ENCODE peak calls at places on chromosome 15, in five cellular contexts. U is psoas muscle, V is tibial artery, G is fibroblast of the aortic adventitia, M is pancreas. F is an unnamed sample.

GRCh38 chr15:62769604-62770003 is 272.9 kb upstream of the TPM1 start:
- DNase-seq in U (no peak), M (no peak), G (peak; percentile 86), V (no peak), F (peak; percentile 48)

GRCh38 chr15:64288999-64289398 is 67.0 kb downstream of the CSNK1G1 start:
- DNase-seq in M (no peak), V (no peak), G (no peak), U (no peak), F (no peak)

GRCh38 chr15:62734706-62735105 is 307.8 kb upstream of the TPM1 start:
- DNase-seq in U (no peak), V (no peak), M (no peak), G (no peak), F (no peak)

GRCh38 chr15:34514251-34514760 is 69.1 kb downstream of the GOLGA8B start:
- DNase-seq in U (peak; percentile 74), V (no peak), G (peak; percentile 21), M (peak; percentile 80), F (peak; percentile 50)

GRCh38 chr15:51714162-51714561 is 23.3 kb downstream of the LYSMD2 start:
- DNase-seq in U (no peak), M (no peak), G (no peak), V (no peak), F (no peak)

GRCh38 chr15:95603802-95604201 is 726.7 kb upstream of the NR2F2 start:
- DNase-seq in U (no peak), M (no peak), V (no peak), G (peak; percentile 62), F (peak; percentile 4)

GRCh38 chr15:42289166-42289565 is 15.9 kb upstream of the TMEM87A start:
- DNase-seq in V (no peak), M (no peak), U (no peak), G (no peak), F (no peak)

GRCh38 chr15:66938114-66938830 is 127.1 kb upstream of the SMAD3 start:
- DNase-seq in V (no peak), U (no peak), M (no peak), G (no peak), F (no peak)

GRCh38 chr15:62068071-62068786 is 1.5 kb downstream of the C2CD4A start:
- DNase-seq in G (peak; percentile 13), V (peak; percentile 73), U (peak; percentile 70), M (peak; percentile 87), F (no peak)

GRCh38 chr15:89495638-89496145 is 691 bp downstream of the RHCG start:
- DNase-seq in U (no peak), G (no peak), M (no peak), V (peak; percentile 48), F (no peak)

GRCh38 chr15:52378746-52379394 is 83.3 kb upstream of the MYO5C start:
- DNase-seq in G (no peak), V (no peak), M (no peak), U (no peak), F (no peak)

GRCh38 chr15:80967451-80967850 is 22.2 kb downstream of the MESD start:
- DNase-seq in G (peak; percentile 89), U (no peak), V (no peak), M (no peak), F (peak; percentile 52)

GRCh38 chr15:74655424-74655823 is 39.8 kb downstream of the CLK3 start:
- DNase-seq in M (no peak), V (no peak), U (no peak), G (no peak), F (no peak)

GRCh38 chr15:37056168-37056893 is 44.0 kb downstream of the MEIS2 start:
- DNase-seq in U (peak; percentile 52), G (peak; percentile 36), M (no peak), V (no peak), F (peak; percentile 7)

GRCh38 chr15:100373037-100373896 is 31.5 kb upstream of the ADAMTS17 start:
- DNase-seq in V (no peak), M (peak; percentile 42), G (no peak), U (no peak), F (no peak)

GRCh38 chr15:45249125-45249780 is 2.8 kb upstream of the SLC28A2 start:
- DNase-seq in U (no peak), M (no peak), G (no peak), V (no peak), F (no peak)

GRCh38 chr15:32029409-32029861 is 880 bp upstream of the CHRNA7 start:
- DNase-seq in M (peak; percentile 67), U (peak; percentile 50), G (no peak), V (no peak), F (no peak)

GRCh38 chr15:34064443-34064842 is 25.4 kb upstream of the AVEN start:
- DNase-seq in M (no peak), V (no peak), U (no peak), G (no peak), F (no peak)

GRCh38 chr15:69794643-69795461 is 302.9 kb downstream of the TLE3 start:
- DNase-seq in G (peak; percentile 56), U (no peak), M (no peak), V (peak; percentile 89), F (peak; percentile 28)

GRCh38 chr15:79543097-79543496 is 111.0 kb downstream of the MINAR1 start:
- DNase-seq in M (no peak), U (no peak), V (no peak), G (no peak), F (no peak)

GRCh38 chr15:31511707-31512310 is 185.2 kb downstream of the KLF13 start:
- DNase-seq in U (no peak), M (no peak), V (no peak), G (no peak), F (no peak)

GRCh38 chr15:42213481-42213880 is 5.4 kb upstream of the VPS39 start:
- DNase-seq in G (no peak), U (no peak), V (no peak), M (no peak), F (no peak)

GRCh38 chr15:83651541-83651940 is 2.4 kb upstream of the ADAMTSL3 start:
- DNase-seq in M (no peak), G (no peak), V (no peak), U (no peak), F (no peak)

GRCh38 chr15:43748376-43748775 is 2.1 kb downstream of the PDIA3 start:
- DNase-seq in V (no peak), M (no peak), U (no peak), G (peak; percentile 48), F (peak; percentile 35)
- H3K4me3 ChIP-seq in V (peak overlapping the region; percentile 71), M (peak overlapping the region; percentile 72), U (peak overlapping the region; percentile 86), G (peak overlapping the region; percentile 73), F (peak overlapping the region; percentile 79)

GRCh38 chr15:76199106-76200082 is 111.9 kb downstream of the ETFA start:
- DNase-seq in G (peak; percentile 85), U (peak; percentile 93), M (peak; percentile 40), V (peak; percentile 90), F (peak; percentile 65)

GRCh38 chr15:76201536-76202255 is 109.6 kb downstream of the ETFA start:
- DNase-seq in G (no peak), M (no peak), V (peak; percentile 61), U (no peak), F (no peak)

GRCh38 chr15:76198456-76199105 is 112.7 kb downstream of the ETFA start:
- DNase-seq in V (no peak), U (no peak), G (no peak), M (peak; percentile 27), F (no peak)

GRCh38 chr15:76200641-76201105 is 110.6 kb downstream of the ETFA start:
- DNase-seq in G (no peak), U (no peak), M (peak; percentile 42), V (peak; percentile 51), F (no peak)

GRCh38 chr15:76200083-76200465 is 111.2 kb downstream of the ETFA start:
- DNase-seq in V (peak; percentile 47), G (no peak), U (no peak), M (peak; percentile 23), F (no peak)
- TF ChIP-seq CTCF in V (no peak), G (no peak), U (no peak), M (no peak), F (no peak)

DNA sequence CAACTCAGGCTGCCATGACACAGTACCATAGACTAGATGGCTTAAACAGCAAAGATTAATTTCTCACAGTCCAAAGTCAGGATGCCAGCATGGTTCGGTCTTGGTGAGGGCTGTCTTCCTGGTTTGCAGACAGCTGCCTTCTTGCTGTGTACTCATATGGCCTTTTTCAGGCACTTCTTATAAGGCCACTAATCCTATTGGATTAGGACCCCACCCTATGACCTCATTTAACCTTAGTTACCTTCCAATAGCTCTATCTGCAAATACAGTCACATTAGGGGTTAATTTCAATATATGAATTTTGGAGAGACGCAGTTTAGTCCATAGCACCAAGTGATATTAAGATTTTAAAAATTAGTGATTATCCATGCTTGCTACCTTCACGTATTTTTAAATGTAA is 297.8 kb downstream of the WDR72 start:
- DNase-seq in M (no peak), U (no peak), G (no peak), V (no peak), F (no peak)
- H3K4me3 ChIP-seq in M (no peak overlapping the region), U (no peak overlapping the region), G (no peak overlapping the region), V (no peak overlapping the region), F (no peak overlapping the region)

DNA sequence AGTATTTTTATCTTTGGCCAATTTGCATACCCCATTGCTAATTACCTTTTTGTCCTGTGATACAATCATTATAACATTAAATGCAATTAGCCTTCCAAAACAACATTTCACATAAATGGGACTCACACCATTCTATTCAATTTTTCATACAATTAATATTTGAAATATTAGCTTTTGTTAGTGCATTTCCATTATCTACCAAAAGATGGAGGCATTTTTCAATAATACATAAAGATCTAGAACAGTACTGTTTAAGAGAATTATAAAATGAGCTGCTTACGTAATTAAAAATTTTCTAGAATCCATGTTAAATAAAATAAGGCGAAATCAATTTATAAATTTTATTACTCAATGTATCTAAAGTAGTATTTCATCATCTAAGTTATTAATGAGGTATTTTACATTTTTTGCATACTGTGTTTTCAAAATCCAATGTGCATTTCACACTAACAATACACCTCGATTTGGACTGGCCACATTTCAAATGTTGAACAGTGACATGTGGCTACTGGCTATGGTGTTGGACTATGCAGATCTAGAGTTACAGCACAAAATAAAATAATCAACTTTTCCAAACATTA is 74.3 kb downstream of the TJP1 start:
- DNase-seq in M (no peak), G (peak; percentile 60), V (no peak), U (no peak), F (no peak)
- TF ChIP-seq CTCF in M (no peak), G (peak; percentile 55), V (peak; percentile 45), U (peak; percentile 45), F (no peak)

GRCh38 chr15:23564798-23565394 is 578 bp upstream of the MKRN3 start:
- DNase-seq in G (no peak), V (no peak), U (no peak), M (no peak), F (peak; percentile 14)
- H3K4me3 ChIP-seq in G (peak overlapping the region; percentile 36), V (no peak overlapping the region), U (peak overlapping the region; percentile 80), M (no peak overlapping the region), F (peak overlapping the region; percentile 56)

GRCh38 chr15:90545095-90545494 is 15.4 kb downstream of the CRTC3 start:
- DNase-seq in M (no peak), U (no peak), G (no peak), V (no peak), F (no peak)
- TF ChIP-seq CTCF in M (no peak), U (no peak), G (no peak), V (no peak), F (no peak)

DNA sequence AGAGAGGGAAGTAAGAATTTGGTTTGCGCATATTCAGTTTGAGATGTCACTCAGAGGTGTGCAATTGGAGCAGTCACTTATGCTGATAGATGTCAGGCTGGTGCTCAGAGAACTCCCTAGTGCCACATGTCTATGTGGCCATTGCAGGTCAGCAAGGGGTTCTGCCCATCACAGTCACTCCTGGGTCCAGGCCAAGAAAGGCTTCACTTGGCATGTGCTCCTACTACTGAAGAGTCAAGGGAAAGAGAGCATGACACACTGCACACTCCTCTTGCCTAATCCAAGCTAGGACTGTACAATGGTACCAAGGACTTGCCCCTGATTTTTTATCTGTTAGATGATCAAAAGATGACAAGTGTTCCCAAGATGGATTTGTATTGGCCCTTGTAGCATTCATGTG is 57.1 kb upstream of the ST8SIA2 start:
- DNase-seq in U (no peak), M (no peak), G (no peak), V (no peak), F (no peak)
- H3K4me3 ChIP-seq in U (no peak overlapping the region), M (no peak overlapping the region), G (no peak overlapping the region), V (no peak overlapping the region), F (no peak overlapping the region)